ENCODE peak calls at places on chromosomes 1 and 21, in five cellular contexts. O, Q, L, R and J are unnamed samples.

GRCh38 chr1:236904874-236905741 is 99.1 kb downstream of the MT1HL1 start:
- DNase-seq in O (no peak), Q (no peak), L (peak; percentile 85), R (no peak), J (no peak)

GRCh38 chr1:29331731-29332130 is 95.4 kb downstream of the PTPRU start:
- DNase-seq in O (no peak), Q (no peak), L (no peak), R (no peak), J (no peak)

GRCh38 chr1:111906111-111906510 is 83.4 kb downstream of the KCND3 start:
- DNase-seq in O (no peak), Q (no peak), L (no peak), R (no peak), J (no peak)

GRCh38 chr1:22517936-22518335 is 45.4 kb upstream of the EPHA8 start:
- DNase-seq in O (no peak), Q (no peak), L (no peak), R (no peak), J (no peak)

GRCh38 chr1:205470131-205470530 is 14.3 kb upstream of the BLACAT1 start:
- DNase-seq in O (no peak), Q (no peak), L (no peak), R (no peak), J (no peak)

GRCh38 chr1:17259233-17259873 is 10.5 kb downstream of the PADI3 start:
- DNase-seq in O (no peak), Q (no peak), L (no peak), R (no peak), J (no peak)

GRCh38 chr1:55894521-55894920 is 679.4 kb upstream of the USP24 start:
- DNase-seq in O (no peak), Q (no peak), L (no peak), R (no peak), J (no peak)

GRCh38 chr21:46061950-46062349 is 36.0 kb upstream of the COL6A2 start:
- DNase-seq in O (no peak), Q (no peak), L (no peak), R (no peak), J (no peak)

GRCh38 chr1:228753933-228754332 is 18.7 kb downstream of the RHOU start:
- DNase-seq in O (no peak), Q (no peak), L (no peak), R (no peak), J (no peak)

GRCh38 chr1:245046764-245047163 is 108.0 kb upstream of the KIF26B start:
- DNase-seq in O (no peak), Q (no peak), L (no peak), R (no peak), J (no peak)

GRCh38 chr1:39657923-39658485 is 13.9 kb downstream of the NT5C1A start:
- DNase-seq in O (peak; percentile 82), Q (peak; percentile 83), L (peak; percentile 28), R (peak; percentile 59), J (peak; percentile 72)

GRCh38 chr1:21570885-21571284 is 61.7 kb downstream of the ALPL start:
- DNase-seq in O (no peak), Q (no peak), L (no peak), R (no peak), J (no peak)

GRCh38 chr21:26659181-26659580 is 86.1 kb upstream of the CYYR1 start:
- DNase-seq in O (no peak), Q (no peak), L (no peak), R (no peak), J (no peak)